ENCODE peak calls at places on chromosomes 12 and 14, in nine cellular contexts. E, V, D, J, B, T, M, S and F are unnamed samples.

GRCh38 chr14:100533647-100534485 is 53.4 kb downstream of the BEGAIN start:
- DNase-seq in E (no peak), V (peak), D (peak), J (no peak), B (peak), T (peak), M (peak), S (peak), F (peak)

GRCh38 chr12:67391656-67392055 is 122.5 kb downstream of the CAND1 start:
- DNase-seq in E (no peak), V (no peak), D (no peak), J (no peak), B (no peak), T (no peak), M (no peak), S (no peak), F (no peak)

GRCh38 chr14:41418851-41419250 is 187.8 kb upstream of the LRFN5 start:
- DNase-seq in E (no peak), V (no peak), D (no peak), J (no peak), B (no peak), T (no peak), M (no peak), S (no peak), F (no peak)

GRCh38 chr12:112796067-112796466 is 4.5 kb downstream of the RPH3A start:
- DNase-seq in E (no peak), V (no peak), D (no peak), J (no peak), B (no peak), T (no peak), M (no peak), S (no peak), F (no peak)

GRCh38 chr12:103623716-103624115 is 36.6 kb downstream of the STAB2 start:
- DNase-seq in E (no peak), V (no peak), D (no peak), J (no peak), B (no peak), T (no peak), M (no peak), S (no peak), F (no peak)

GRCh38 chr12:10128687-10129086 is 1.3 kb downstream of the CLEC7A start:
- DNase-seq in E (no peak), V (no peak), D (no peak), J (no peak), B (no peak), T (peak), M (peak), S (no peak), F (no peak)

GRCh38 chr12:64792128-64792527 is 32.3 kb upstream of the TBC1D30 start:
- DNase-seq in E (no peak), V (no peak), D (no peak), J (no peak), B (no peak), T (no peak), M (no peak), S (no peak), F (no peak)

GRCh38 chr14:25136811-25137210 is 86.9 kb upstream of the STXBP6 start:
- DNase-seq in E (no peak), V (no peak), D (no peak), J (no peak), B (no peak), T (no peak), M (no peak), S (no peak), F (no peak)

GRCh38 chr12:2640709-2641108 is 154.1 kb upstream of the FKBP4 start:
- DNase-seq in E (no peak), V (no peak), D (peak), J (peak), B (peak), T (no peak), M (peak), S (peak), F (peak)

GRCh38 chr12:126355346-126355745 is 1290.1 kb downstream of the AACS start:
- DNase-seq in E (no peak), V (no peak), D (no peak), J (no peak), B (no peak), T (no peak), M (no peak), S (no peak), F (no peak)

GRCh38 chr14:48391661-48392060 is 716.3 kb upstream of the MDGA2 start:
- DNase-seq in E (no peak), V (no peak), D (no peak), J (no peak), B (no peak), T (no peak), M (no peak), S (no peak), F (no peak)

GRCh38 chr12:115710104-115710564 is 567.4 kb downstream of the MED13L start:
- DNase-seq in E (no peak), V (no peak), D (peak), J (peak), B (no peak), T (no peak), M (peak), S (no peak), F (no peak)

GRCh38 chr14:80634106-80634758 is 307.3 kb downstream of the CEP128 start:
- DNase-seq in E (no peak), V (no peak), D (no peak), J (no peak), B (no peak), T (no peak), M (no peak), S (no peak), F (no peak)

GRCh38 chr12:53798575-53798974 is 46.8 kb upstream of the CISTR start:
- DNase-seq in E (no peak), V (no peak), D (no peak), J (peak), B (no peak), T (no peak), M (no peak), S (no peak), F (no peak)

GRCh38 chr12:15688202-15688736 is 100.9 kb downstream of the EPS8 start:
- DNase-seq in E (no peak), V (peak), D (peak), J (no peak), B (peak), T (peak), M (peak), S (peak), F (peak)

GRCh38 chr12:176321-177181 is 37.4 kb downstream of the SLC6A12 start:
- DNase-seq in E (no peak), V (no peak), D (peak), J (no peak), B (no peak), T (no peak), M (no peak), S (no peak), F (peak)

DNA sequence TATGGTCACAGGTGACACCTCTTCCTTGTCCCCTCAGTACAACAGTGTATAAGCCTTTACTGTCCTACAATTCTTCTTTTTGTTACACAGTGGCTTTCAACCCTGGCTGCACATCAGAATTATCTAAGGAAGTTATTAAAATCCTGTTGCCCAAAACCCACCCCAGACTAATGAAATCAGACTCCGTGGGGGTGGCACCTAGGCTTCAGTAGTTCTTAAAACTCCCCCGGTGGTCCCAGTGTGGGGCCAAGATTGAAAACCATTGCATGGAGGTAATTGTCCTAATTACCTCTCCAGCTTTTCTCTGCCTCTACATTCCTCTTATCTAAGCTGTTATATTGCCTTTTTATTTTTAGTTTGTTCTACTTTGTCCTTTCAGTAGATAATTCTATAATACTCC is 172.8 kb downstream of the DAD1 start:
- DNase-seq in E (no peak), V (no peak), D (no peak), J (no peak), B (no peak), T (no peak), M (no peak), S (no peak), F (no peak)
- TF ChIP-seq EP300 in E (no peak), V (no peak), D (no peak), J (no peak), B (no peak), T (no peak), M (no peak), S (no peak), F (no peak)

DNA sequence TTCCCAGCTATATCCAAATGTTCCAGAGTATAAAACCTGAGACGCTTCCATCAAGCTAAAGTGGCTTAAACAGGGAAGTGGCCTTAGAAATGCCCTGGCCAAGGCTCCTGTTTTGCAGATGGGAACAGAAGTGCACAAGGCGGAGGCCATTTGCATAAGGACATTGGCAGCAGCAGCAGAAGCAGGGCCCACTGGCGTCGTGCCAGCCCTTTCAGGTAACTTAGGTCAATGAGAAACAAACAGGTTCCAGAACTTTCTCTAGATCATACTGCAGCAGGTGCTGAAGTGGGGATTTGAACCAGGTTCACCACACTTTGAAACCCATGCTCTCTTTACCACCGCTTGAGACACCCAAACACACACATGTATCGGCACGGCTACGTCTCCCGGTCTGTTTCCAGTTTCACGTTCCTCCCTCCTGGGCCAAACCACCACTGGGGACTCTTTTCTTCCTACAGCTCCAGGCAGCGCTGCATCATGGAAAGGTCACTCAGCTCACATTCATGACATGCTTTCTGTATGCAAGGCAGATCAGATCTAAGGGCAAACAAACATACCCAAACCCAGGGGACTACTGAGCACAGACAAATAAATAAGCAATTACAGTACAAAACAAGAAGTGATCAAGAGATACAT is 46.0 kb upstream of the PLEKHG6 start:
- DNase-seq in E (no peak), V (peak), D (peak), J (no peak), B (no peak), T (peak), M (no peak), S (no peak), F (peak)
- TF ChIP-seq EP300 in E (no peak), V (no peak), D (no peak), J (no peak), B (no peak), T (no peak), M (no peak), S (no peak), F (no peak)

GRCh38 chr12:120367252-120367923 is 1.6 kb downstream of the MSI1 start:
- DNase-seq in E (peak), V (no peak), D (peak), J (no peak), B (no peak), T (no peak), M (no peak), S (no peak), F (no peak)
- TF ChIP-seq EP300 in E (no peak), V (no peak), D (no peak), J (no peak), B (no peak), T (no peak), M (no peak), S (no peak), F (no peak)

GRCh38 chr14:97217094-97217885 is 420.1 kb downstream of the VRK1 start:
- DNase-seq in E (no peak), V (no peak), D (no peak), J (no peak), B (no peak), T (no peak), M (no peak), S (no peak), F (no peak)

GRCh38 chr14:97221572-97221971 is 424.4 kb downstream of the VRK1 start:
- DNase-seq in E (no peak), V (no peak), D (no peak), J (no peak), B (no peak), T (no peak), M (no peak), S (no peak), F (no peak)

GRCh38 chr14:97219356-97220017 is 422.3 kb downstream of the VRK1 start:
- DNase-seq in E (no peak), V (no peak), D (no peak), J (no peak), B (no peak), T (no peak), M (no peak), S (no peak), F (no peak)

GRCh38 chr14:97218336-97218712 is 421.1 kb downstream of the VRK1 start:
- DNase-seq in E (no peak), V (no peak), D (no peak), J (no peak), B (no peak), T (no peak), M (no peak), S (no peak), F (no peak)

DNA sequence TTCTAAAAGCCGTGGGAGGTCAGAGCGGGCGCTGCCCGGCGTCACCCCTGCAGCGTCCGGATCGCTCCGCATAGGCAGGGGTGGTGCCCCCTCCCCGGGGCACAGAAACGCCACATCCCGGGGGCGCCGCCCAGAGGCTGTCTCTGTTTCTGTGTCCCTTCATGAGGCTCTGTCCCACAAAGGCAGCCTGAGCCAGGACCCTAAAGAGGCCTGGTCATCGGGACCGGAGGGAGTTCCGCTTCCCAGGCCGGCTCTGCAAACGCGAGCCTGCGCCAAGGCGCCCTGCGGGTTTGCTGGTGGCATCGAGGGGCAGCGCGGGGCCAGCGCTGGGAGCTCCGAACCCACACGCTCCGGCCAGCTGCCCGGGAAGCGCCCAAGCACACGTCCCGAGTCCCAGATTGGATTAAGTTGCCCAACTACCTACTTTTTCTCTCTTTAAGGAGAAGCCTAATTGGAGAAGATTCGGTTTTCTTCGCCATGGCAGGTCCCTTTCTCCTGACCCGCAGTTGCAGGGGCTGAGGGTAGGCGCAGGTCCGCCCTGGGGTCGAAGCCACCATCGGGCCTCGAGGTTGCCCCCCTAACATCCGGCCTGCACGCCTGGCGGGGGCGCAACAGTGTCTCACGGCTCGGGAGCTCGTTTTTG is 421.7 kb downstream of the VRK1 start:
- DNase-seq in E (no peak), V (no peak), D (no peak), J (no peak), B (no peak), T (no peak), M (no peak), S (no peak), F (no peak)
- TF ChIP-seq EP300 in E (no peak), V (no peak), D (no peak), J (no peak), B (no peak), T (no peak), M (no peak), S (no peak), F (no peak)

DNA sequence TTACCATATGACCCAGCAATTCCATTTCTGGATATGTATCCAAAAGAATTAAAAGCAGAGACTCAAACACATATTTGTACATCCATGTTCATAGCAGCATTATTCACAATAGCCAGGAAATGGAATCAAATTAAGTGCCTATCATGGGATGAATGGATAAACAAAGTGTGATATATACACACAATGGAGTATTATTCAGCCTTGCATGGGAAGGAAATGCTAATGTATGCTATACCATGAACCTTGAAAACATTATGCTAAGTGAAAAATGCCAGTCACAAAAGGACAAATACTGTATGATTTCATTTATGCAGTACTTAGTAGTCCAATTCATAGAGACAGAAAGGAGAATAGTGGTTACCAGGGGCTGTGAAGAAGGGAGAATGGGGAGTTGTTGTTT is 32.1 kb upstream of the CSRNP2 start:
- DNase-seq in E (no peak), V (no peak), D (no peak), J (no peak), B (no peak), T (no peak), M (no peak), S (no peak), F (no peak)
- TF ChIP-seq EP300 in E (no peak), V (no peak), D (no peak), J (no peak), B (no peak), T (no peak), M (no peak), S (no peak), F (no peak)